ENCODE peak calls at places on chromosomes 16 and 17, in seven cellular contexts. A, U, Y, K, R, W and D are unnamed samples.

GRCh38 chr16:28491080-28491969 is 549 bp downstream of the CLN3 start:
- DNase-seq in A (no peak), U (peak; percentile 72), Y (peak; percentile 1), K (no peak), R (peak; percentile 70), W (peak; percentile 20), D (no peak)

GRCh38 chr17:80142929-80143328 is 4.0 kb downstream of the EIF4A3 start:
- DNase-seq in A (no peak), U (no peak), Y (no peak), K (no peak), R (no peak), W (no peak), D (no peak)

GRCh38 chr16:22933173-22933572 is 119.2 kb downstream of the HS3ST2 start:
- DNase-seq in A (no peak), U (peak; percentile 42), Y (no peak), K (no peak), R (no peak), W (no peak), D (no peak)

GRCh38 chr17:66414528-66415175 is 112.2 kb downstream of the PRKCA start:
- DNase-seq in A (no peak), U (no peak), Y (no peak), K (no peak), R (no peak), W (no peak), D (no peak)

GRCh38 chr16:10138881-10139280 is 43.3 kb downstream of the GRIN2A start:
- DNase-seq in A (no peak), U (no peak), Y (no peak), K (no peak), R (no peak), W (no peak), D (no peak)

GRCh38 chr17:47277921-47278320 is 24.3 kb downstream of the ITGB3 start:
- DNase-seq in A (no peak), U (no peak), Y (no peak), K (no peak), R (no peak), W (no peak), D (no peak)

GRCh38 chr17:45924332-45924820 is 30.0 kb downstream of the MAPT start:
- DNase-seq in A (no peak), U (no peak), Y (no peak), K (no peak), R (no peak), W (no peak), D (no peak)

GRCh38 chr16:66419527-66419926 is 7.6 kb upstream of the BEAN1 start:
- DNase-seq in A (no peak), U (no peak), Y (no peak), K (no peak), R (no peak), W (no peak), D (no peak)